ENCODE peak calls at places on chromosomes 1 and 21, in five cellular contexts. S is MCF 10A; X is activated CD8-positive, alpha-beta memory T cell treated with anti-CD3 and anti-CD28 coated beads, Interleukin-2, amount 10 ng/mL, durations not matched to agents 7 days and 5 days; R is RCC 7860; V is dorsolateral prefrontal cortex. Z is an unnamed sample.

GRCh38 chr1:32989160-32989894 is 24.7 kb upstream of the RNF19B start:
- DNase-seq in S (peak; percentile 98), X (peak; percentile 83), R (peak; percentile 75), V (peak; percentile 43), Z (peak; percentile 35)

GRCh38 chr1:229204863-229205777 is 65.8 kb upstream of the RAB4A start:
- DNase-seq in S (no peak), X (no peak), R (no peak), V (no peak), Z (no peak)

GRCh38 chr1:50183734-50184133 is 75.0 kb downstream of the ELAVL4 start:
- DNase-seq in S (no peak), X (no peak), R (no peak), V (no peak), Z (no peak)

GRCh38 chr1:212968385-212968863 is 18.1 kb downstream of the VASH2 start:
- DNase-seq in S (no peak), X (no peak), R (no peak), V (no peak), Z (no peak)

GRCh38 chr21:21232320-21232719 is 234.1 kb downstream of the NCAM2 start:
- DNase-seq in S (peak; percentile 53), X (no peak), R (no peak), V (peak; percentile 8), Z (no peak)

GRCh38 chr1:178262101-178262500 is 168.2 kb downstream of the RASAL2 start:
- DNase-seq in S (no peak), X (no peak), R (peak; percentile 20), V (no peak), Z (no peak)

GRCh38 chr1:18062180-18062579 is 45.4 kb upstream of the IGSF21 start:
- DNase-seq in S (no peak), X (no peak), R (no peak), V (no peak), Z (no peak)

GRCh38 chr1:160548960-160549664 is 26.1 kb upstream of the SLAMF6 start:
- DNase-seq in S (no peak), X (no peak), R (no peak), V (no peak), Z (no peak)

GRCh38 chr1:225845633-225846259 is 35.8 kb downstream of the EPHX1 start:
- DNase-seq in S (peak; percentile 95), X (peak; percentile 47), R (peak; percentile 53), V (peak; percentile 41), Z (peak; percentile 40)

GRCh38 chr1:220528049-220528678 is at the start of gene MARK1:
- DNase-seq in S (peak; percentile 76), X (no peak), R (no peak), V (peak; percentile 57), Z (peak; percentile 79)

GRCh38 chr1:38003261-38004250 is 1.8 kb downstream of the FHL3 start:
- DNase-seq in S (peak; percentile 28), X (no peak), R (no peak), V (no peak), Z (no peak)

GRCh38 chr1:230069813-230070212 is 2.8 kb downstream of the GALNT2 start:
- DNase-seq in S (no peak), X (no peak), R (no peak), V (no peak), Z (no peak)

GRCh38 chr1:183896466-183897026 is 91.6 kb downstream of the RGL1 start:
- DNase-seq in S (peak; percentile 79), X (no peak), R (peak; percentile 55), V (no peak), Z (no peak)

GRCh38 chr1:43366601-43367025 is 1.2 kb downstream of the ELOVL1 start:
- DNase-seq in S (peak; percentile 30), X (no peak), R (no peak), V (no peak), Z (no peak)

GRCh38 chr1:119101563-119101962 is 38.9 kb downstream of the WARS2 start:
- DNase-seq in S (peak; percentile 54), X (no peak), R (peak; percentile 57), V (no peak), Z (no peak)

GRCh38 chr1:58858344-58858673 is 74.5 kb upstream of the JUN start:
- DNase-seq in S (no peak), X (peak; percentile 55), R (no peak), V (no peak), Z (no peak)

GRCh38 chr1:9125325-9125724 is 3.6 kb downstream of the GPR157 start:
- DNase-seq in S (no peak), X (no peak), R (no peak), V (no peak), Z (no peak)

GRCh38 chr1:119631433-119632102 is 16.5 kb downstream of the ZNF697 start:
- DNase-seq in S (peak; percentile 83), X (no peak), R (peak; percentile 84), V (peak; percentile 53), Z (peak; percentile 85)

GRCh38 chr1:178725603-178726517 is 816 bp downstream of the RALGPS2 start:
- DNase-seq in S (peak; percentile 98), X (peak; percentile 69), R (peak; percentile 90), V (peak; percentile 45), Z (peak; percentile 79)

GRCh38 chr1:210783925-210784324 is 350.0 kb downstream of the KCNH1 start:
- DNase-seq in S (no peak), X (no peak), R (no peak), V (no peak), Z (no peak)

GRCh38 chr1:10733967-10734366 is 62.5 kb downstream of the CASZ1 start:
- DNase-seq in S (no peak), X (no peak), R (no peak), V (no peak), Z (no peak)

GRCh38 chr1:212605441-212605976 is 3.1 kb upstream of the ATF3 start:
- DNase-seq in S (no peak), X (no peak), R (no peak), V (no peak), Z (no peak)

GRCh38 chr1:214686497-214686896 is 83.5 kb downstream of the CENPF start:
- DNase-seq in S (no peak), X (no peak), R (no peak), V (no peak), Z (no peak)

GRCh38 chr1:92929461-92929860 is 31.8 kb downstream of the DIPK1A start:
- DNase-seq in S (no peak), X (no peak), R (no peak), V (no peak), Z (no peak)